ENCODE peak calls at places on chromosomes 3 and 15, in five cellular contexts. P is GM20000; S is head of caudate nucleus; F is GM12865; K is stimulated activated CD8-positive, alpha-beta memory T cell treated with anti-CD3 and anti-CD28 coated beads, Interleukin-7, amount 100 ng/mL, for 1 hour. Y is an unnamed sample.

GRCh38 chr3:127915937-127916480 is 977 bp downstream of the KBTBD12 start:
- DNase-seq in P (no peak), S (no peak), F (no peak), K (no peak), Y (no peak)

GRCh38 chr3:42873216-42873982 is 2.3 kb downstream of the CYP8B1 start:
- DNase-seq in P (no peak), S (no peak), F (no peak), K (no peak), Y (no peak)

GRCh38 chr15:27937873-27938272 is 161.2 kb downstream of the OCA2 start:
- DNase-seq in P (no peak), S (no peak), F (no peak), K (no peak), Y (no peak)

GRCh38 chr15:81265256-81265943 is 58.5 kb downstream of the STARD5 start:
- DNase-seq in P (peak), S (no peak), F (peak), K (no peak), Y (no peak)

GRCh38 chr15:70100495-70101331 is 3.0 kb upstream of the TLE3 start:
- DNase-seq in P (peak), S (no peak), F (peak), K (peak), Y (peak)

GRCh38 chr3:111758642-111759041 is 100.4 kb upstream of the PHLDB2 start:
- DNase-seq in P (no peak), S (no peak), F (no peak), K (no peak), Y (no peak)

GRCh38 chr15:89482139-89482538 is 14.2 kb downstream of the RHCG start:
- DNase-seq in P (no peak), S (no peak), F (no peak), K (no peak), Y (no peak)

GRCh38 chr3:186653984-186654383 is 11.8 kb upstream of the HRG start:
- DNase-seq in P (no peak), S (no peak), F (no peak), K (no peak), Y (no peak)

GRCh38 chr3:180594631-180595348 is 7.2 kb upstream of the TTC14 start:
- DNase-seq in P (peak), S (no peak), F (peak), K (no peak), Y (no peak)

GRCh38 chr15:71294636-71295241 is 179.5 kb downstream of the THSD4 start:
- DNase-seq in P (no peak), S (no peak), F (no peak), K (no peak), Y (no peak)

GRCh38 chr15:65344909-65345275 is 32.9 kb downstream of the IGDCC3 start:
- DNase-seq in P (no peak), S (no peak), F (no peak), K (no peak), Y (no peak)

GRCh38 chr3:33278106-33278672 is 947 bp downstream of the FBXL2 start:
- DNase-seq in P (no peak), S (peak), F (no peak), K (no peak), Y (no peak)

GRCh38 chr3:193768069-193768391 is 175.0 kb downstream of the OPA1 start:
- DNase-seq in P (no peak), S (no peak), F (no peak), K (no peak), Y (no peak)

GRCh38 chr3:113128386-113129015 is 82.9 kb upstream of the BOC start:
- DNase-seq in P (no peak), S (no peak), F (no peak), K (no peak), Y (no peak)

GRCh38 chr3:50573566-50574279 is 4.4 kb downstream of the HEMK1 start:
- DNase-seq in P (no peak), S (no peak), F (no peak), K (peak), Y (no peak)

GRCh38 chr3:26293351-26293750 is 329.2 kb upstream of the LRRC3B start:
- DNase-seq in P (no peak), S (no peak), F (no peak), K (no peak), Y (no peak)

GRCh38 chr3:124791639-124792111 is 61.4 kb downstream of the UMPS start:
- DNase-seq in P (no peak), S (peak), F (peak), K (no peak), Y (peak)

GRCh38 chr3:182257361-182257760 is 535.9 kb upstream of the ATP11B start:
- DNase-seq in P (no peak), S (no peak), F (no peak), K (no peak), Y (no peak)

GRCh38 chr15:58957101-58957973 is 23.9 kb upstream of the SLTM start:
- DNase-seq in P (peak), S (peak), F (peak), K (peak), Y (no peak)

GRCh38 chr3:149717391-149718056 is 34.8 kb downstream of the COMMD2 start:
- DNase-seq in P (peak), S (peak), F (peak), K (no peak), Y (peak)

GRCh38 chr15:45868109-45868691 is 233.4 kb downstream of the SQOR start:
- DNase-seq in P (no peak), S (no peak), F (no peak), K (no peak), Y (no peak)

GRCh38 chr15:71545923-71546322 is 264.4 kb upstream of the NR2E3 start:
- DNase-seq in P (no peak), S (no peak), F (no peak), K (no peak), Y (no peak)

GRCh38 chr15:66879968-66880367 is 177.9 kb downstream of the SMAD6 start:
- DNase-seq in P (no peak), S (no peak), F (no peak), K (no peak), Y (no peak)

GRCh38 chr15:100725121-100726069 is 123.0 kb downstream of the ASB7 start:
- DNase-seq in P (peak), S (no peak), F (no peak), K (no peak), Y (no peak)

GRCh38 chr15:91032919-91033803 is 10.8 kb upstream of the VPS33B start:
- DNase-seq in P (peak), S (peak), F (peak), K (no peak), Y (peak)

GRCh38 chr15:41908681-41909461 is 15.0 kb upstream of the SPTBN5 start:
- DNase-seq in P (no peak), S (no peak), F (no peak), K (no peak), Y (no peak)

GRCh38 chr3:14921811-14922705 is 25.3 kb upstream of the NR2C2 start:
- DNase-seq in P (no peak), S (no peak), F (no peak), K (no peak), Y (no peak)

GRCh38 chr3:71859128-71859519 is 74.2 kb upstream of the PROK2 start:
- DNase-seq in P (no peak), S (peak), F (peak), K (no peak), Y (no peak)

GRCh38 chr3:17261627-17262369 is 377.0 kb downstream of the PLCL2 start:
- DNase-seq in P (no peak), S (no peak), F (no peak), K (no peak), Y (no peak)

GRCh38 chr3:171407746-171408145 is 52.5 kb downstream of the TNIK start:
- DNase-seq in P (no peak), S (peak), F (no peak), K (no peak), Y (no peak)

GRCh38 chr3:187975571-187976360 is 178.2 kb upstream of the LPP start:
- DNase-seq in P (no peak), S (no peak), F (no peak), K (no peak), Y (no peak)

GRCh38 chr3:99868438-99868723 is 50.7 kb downstream of the CMSS1 start:
- DNase-seq in P (no peak), S (no peak), F (peak), K (no peak), Y (no peak)

Y was measured in ovary.